ENCODE peak calls at places on chromosomes 16 and 17, in seven cellular contexts. One of them, this sample, is unnamed.

GRCh38 chr17:65020284-65020683 is 36.3 kb downstream of the GNA13 start:
- DNase-seq in fibroblast of mammary gland: peak
- DNase-seq in anterior cingulate cortex: no peak
- DNase-seq in heart right ventricle: no peak
- DNase-seq in iris pigment epithelial cell: peak
- DNase-seq in endodermal cell: no peak
- DNase-seq in H7: no peak
- DNase-seq in this sample: no peak

GRCh38 chr17:1713878-1714487 is 3.8 kb upstream of the TLCD2 start:
- DNase-seq in iris pigment epithelial cell: no peak
- DNase-seq in anterior cingulate cortex: no peak
- DNase-seq in heart right ventricle: no peak
- DNase-seq in H7: peak
- DNase-seq in endodermal cell: peak
- DNase-seq in fibroblast of mammary gland: peak
- DNase-seq in this sample: peak

GRCh38 chr17:21169496-21169895 is 42.7 kb downstream of the DHRS7B start:
- DNase-seq in anterior cingulate cortex: no peak
- DNase-seq in heart right ventricle: no peak
- DNase-seq in endodermal cell: no peak
- DNase-seq in fibroblast of mammary gland: no peak
- DNase-seq in H7: peak
- DNase-seq in iris pigment epithelial cell: no peak
- DNase-seq in this sample: no peak

GRCh38 chr17:69997332-69997731 is 77.7 kb upstream of the KCNJ16 start:
- DNase-seq in fibroblast of mammary gland: peak
- DNase-seq in anterior cingulate cortex: no peak
- DNase-seq in heart right ventricle: no peak
- DNase-seq in H7: no peak
- DNase-seq in iris pigment epithelial cell: peak
- DNase-seq in endodermal cell: no peak
- DNase-seq in this sample: no peak

GRCh38 chr17:42133461-42134041 is 10.9 kb downstream of the HSPB9 start:
- DNase-seq in iris pigment epithelial cell: no peak
- DNase-seq in anterior cingulate cortex: no peak
- DNase-seq in heart right ventricle: no peak
- DNase-seq in H7: no peak
- DNase-seq in endodermal cell: no peak
- DNase-seq in fibroblast of mammary gland: no peak
- DNase-seq in this sample: no peak

GRCh38 chr17:73586921-73587680 is 57.1 kb downstream of the SDK2 start:
- DNase-seq in heart right ventricle: peak
- DNase-seq in anterior cingulate cortex: no peak
- DNase-seq in H7: no peak
- DNase-seq in fibroblast of mammary gland: no peak
- DNase-seq in iris pigment epithelial cell: no peak
- DNase-seq in endodermal cell: peak
- DNase-seq in this sample: no peak

GRCh38 chr17:27521281-27522027 is 65.2 kb downstream of the KSR1 start:
- DNase-seq in H7: no peak
- DNase-seq in endodermal cell: no peak
- DNase-seq in anterior cingulate cortex: no peak
- DNase-seq in iris pigment epithelial cell: no peak
- DNase-seq in fibroblast of mammary gland: no peak
- DNase-seq in heart right ventricle: no peak
- DNase-seq in this sample: no peak

GRCh38 chr17:9239821-9240658 is 218.7 kb downstream of the NTN1 start:
- DNase-seq in heart right ventricle: peak
- DNase-seq in anterior cingulate cortex: no peak
- DNase-seq in endodermal cell: peak
- DNase-seq in H7: peak
- DNase-seq in iris pigment epithelial cell: peak
- DNase-seq in fibroblast of mammary gland: peak
- DNase-seq in this sample: peak

GRCh38 chr17:2899911-2900310 is 103.7 kb downstream of the RAP1GAP2 start:
- DNase-seq in fibroblast of mammary gland: peak
- DNase-seq in heart right ventricle: no peak
- DNase-seq in anterior cingulate cortex: no peak
- DNase-seq in iris pigment epithelial cell: no peak
- DNase-seq in H7: peak
- DNase-seq in endodermal cell: no peak
- DNase-seq in this sample: no peak

GRCh38 chr16:63922563-63922962 is 1199.3 kb downstream of the CDH11 start:
- DNase-seq in iris pigment epithelial cell: no peak
- DNase-seq in fibroblast of mammary gland: peak
- DNase-seq in H7: no peak
- DNase-seq in endodermal cell: no peak
- DNase-seq in anterior cingulate cortex: no peak
- DNase-seq in heart right ventricle: no peak
- DNase-seq in this sample: no peak

GRCh38 chr16:69132424-69133252 is at the start of the genes CHTF8 and UTP4:
- DNase-seq in heart right ventricle: peak
- DNase-seq in endodermal cell: peak
- DNase-seq in anterior cingulate cortex: peak
- DNase-seq in H7: peak
- DNase-seq in fibroblast of mammary gland: peak
- DNase-seq in iris pigment epithelial cell: peak
- DNase-seq in this sample: peak

GRCh38 chr17:15213381-15214087 is 51.6 kb downstream of the PMP22 start:
- DNase-seq in fibroblast of mammary gland: peak
- DNase-seq in anterior cingulate cortex: no peak
- DNase-seq in endodermal cell: peak
- DNase-seq in iris pigment epithelial cell: peak
- DNase-seq in heart right ventricle: no peak
- DNase-seq in H7: peak
- DNase-seq in this sample: no peak

GRCh38 chr16:12651765-12652531 is 151.7 kb downstream of the CPPED1 start:
- DNase-seq in endodermal cell: no peak
- DNase-seq in fibroblast of mammary gland: no peak
- DNase-seq in heart right ventricle: no peak
- DNase-seq in anterior cingulate cortex: no peak
- DNase-seq in H7: no peak
- DNase-seq in iris pigment epithelial cell: no peak
- DNase-seq in this sample: no peak

GRCh38 chr17:40490289-40490853 is 11.1 kb downstream of the TNS4 start:
- DNase-seq in fibroblast of mammary gland: peak
- DNase-seq in heart right ventricle: peak
- DNase-seq in iris pigment epithelial cell: peak
- DNase-seq in endodermal cell: peak
- DNase-seq in H7: peak
- DNase-seq in anterior cingulate cortex: no peak
- DNase-seq in this sample: peak

GRCh38 chr16:4612977-4613635 is 1.6 kb downstream of the UBALD1 start:
- DNase-seq in iris pigment epithelial cell: peak
- DNase-seq in heart right ventricle: no peak
- DNase-seq in endodermal cell: peak
- DNase-seq in fibroblast of mammary gland: no peak
- DNase-seq in anterior cingulate cortex: no peak
- DNase-seq in H7: peak
- DNase-seq in this sample: no peak

GRCh38 chr16:79320956-79321355 is 279.6 kb downstream of the MAF start:
- DNase-seq in heart right ventricle: no peak
- DNase-seq in iris pigment epithelial cell: no peak
- DNase-seq in fibroblast of mammary gland: no peak
- DNase-seq in anterior cingulate cortex: no peak
- DNase-seq in endodermal cell: no peak
- DNase-seq in H7: no peak
- DNase-seq in this sample: no peak

GRCh38 chr16:79598341-79599181 is 2.0 kb downstream of the MAF start:
- DNase-seq in H7: peak
- DNase-seq in anterior cingulate cortex: no peak
- DNase-seq in fibroblast of mammary gland: peak
- DNase-seq in heart right ventricle: peak
- DNase-seq in iris pigment epithelial cell: peak
- DNase-seq in endodermal cell: peak
- DNase-seq in this sample: peak

GRCh38 chr16:20359997-20360396 is 7.5 kb upstream of the UMOD start:
- DNase-seq in heart right ventricle: no peak
- DNase-seq in anterior cingulate cortex: no peak
- DNase-seq in iris pigment epithelial cell: no peak
- DNase-seq in fibroblast of mammary gland: no peak
- DNase-seq in H7: peak
- DNase-seq in endodermal cell: peak
- DNase-seq in this sample: no peak